ENCODE peak calls at places on chromosome 12, in six cellular contexts. U, B, E, W, F and P are unnamed samples.
A peak's percentile ranks its signal among the peaks of the same experiment; 100 is the strongest.

GRCh38 chr12:57726151-57726883 is 12.2 kb downstream of the AGAP2 start:
- DNase-seq in W (no peak), F (peak; percentile 71), B (peak; percentile 14), E (no peak), U (peak; percentile 95), P (peak; percentile 36)

GRCh38 chr12:120466560-120467315 is 2.8 kb downstream of the SRSF9 start:
- DNase-seq in U (peak; percentile 60), F (peak; percentile 27), B (no peak), W (no peak), E (no peak), P (no peak)

GRCh38 chr12:29234965-29235364 is 85.9 kb downstream of the FAR2 start:
- DNase-seq in E (no peak), U (no peak), F (no peak), B (no peak), W (no peak), P (no peak)

GRCh38 chr12:2027379-2027778 is 23.1 kb upstream of the DCP1B start:
- DNase-seq in U (no peak), B (no peak), E (no peak), F (no peak), W (no peak), P (no peak)

GRCh38 chr12:79454338-79454777 is 236.4 kb downstream of the PAWR start:
- DNase-seq in W (no peak), U (no peak), F (peak; percentile 26), B (no peak), E (no peak), P (no peak)

GRCh38 chr12:55935742-55936151 is 4.8 kb downstream of the DGKA start:
- DNase-seq in B (no peak), E (no peak), U (no peak), F (no peak), W (no peak), P (no peak)

GRCh38 chr12:122726056-122726558 is 4.5 kb downstream of the HCAR1 start:
- DNase-seq in W (no peak), B (no peak), U (no peak), E (peak; percentile 59), F (peak; percentile 69), P (no peak)

GRCh38 chr12:2825133-2825532 is 9.7 kb downstream of the NRIP2 start:
- DNase-seq in U (no peak), W (no peak), E (no peak), F (no peak), B (no peak), P (no peak)

GRCh38 chr12:30013051-30013450 is 229.3 kb upstream of the TMTC1 start:
- DNase-seq in F (no peak), B (no peak), W (no peak), U (peak; percentile 54), E (no peak), P (no peak)

GRCh38 chr12:102427542-102427923 is 52.8 kb downstream of the IGF1 start:
- DNase-seq in W (no peak), U (no peak), B (no peak), E (no peak), F (no peak), P (no peak)

GRCh38 chr12:53324779-53325538 is 3.5 kb upstream of the AAAS start:
- DNase-seq in U (peak; percentile 89), E (peak; percentile 52), F (peak; percentile 85), W (peak; percentile 95), B (peak; percentile 94), P (peak; percentile 91)

GRCh38 chr12:120698677-120699076 is 11.6 kb upstream of the UNC119B start:
- DNase-seq in F (no peak), U (no peak), B (no peak), W (no peak), E (no peak), P (no peak)

GRCh38 chr12:31536672-31537071 is 54.3 kb downstream of the DENND5B start:
- DNase-seq in B (no peak), E (no peak), F (no peak), U (no peak), W (no peak), P (no peak)

GRCh38 chr12:76318773-76319594 is 29.2 kb downstream of the BBS10 start:
- DNase-seq in W (no peak), E (no peak), U (no peak), F (no peak), B (no peak), P (no peak)

GRCh38 chr12:74454109-74454508 is 83.5 kb upstream of the ATXN7L3B start:
- DNase-seq in B (no peak), F (no peak), E (no peak), W (no peak), U (no peak), P (no peak)

GRCh38 chr12:101680240-101680639 is 17.2 kb upstream of the CHPT1 start:
- DNase-seq in U (no peak), E (no peak), F (no peak), W (no peak), B (no peak), P (no peak)

GRCh38 chr12:60194682-60195081 is 598.9 kb downstream of the SLC16A7 start:
- DNase-seq in E (no peak), F (no peak), W (no peak), U (no peak), B (no peak), P (no peak)

GRCh38 chr12:129762436-129762835 is 141.4 kb downstream of the TMEM132D start:
- DNase-seq in W (no peak), U (no peak), F (no peak), B (no peak), E (no peak), P (no peak)

GRCh38 chr12:123149828-123150272 is 1.0 kb downstream of the PITPNM2 start:
- DNase-seq in E (no peak), U (no peak), W (no peak), B (no peak), F (no peak), P (no peak)

GRCh38 chr12:38905480-38906351 is at the start of gene CPNE8:
- DNase-seq in U (no peak), B (peak; percentile 48), F (no peak), E (peak; percentile 48), W (peak; percentile 62), P (peak; percentile 36)

DNA sequence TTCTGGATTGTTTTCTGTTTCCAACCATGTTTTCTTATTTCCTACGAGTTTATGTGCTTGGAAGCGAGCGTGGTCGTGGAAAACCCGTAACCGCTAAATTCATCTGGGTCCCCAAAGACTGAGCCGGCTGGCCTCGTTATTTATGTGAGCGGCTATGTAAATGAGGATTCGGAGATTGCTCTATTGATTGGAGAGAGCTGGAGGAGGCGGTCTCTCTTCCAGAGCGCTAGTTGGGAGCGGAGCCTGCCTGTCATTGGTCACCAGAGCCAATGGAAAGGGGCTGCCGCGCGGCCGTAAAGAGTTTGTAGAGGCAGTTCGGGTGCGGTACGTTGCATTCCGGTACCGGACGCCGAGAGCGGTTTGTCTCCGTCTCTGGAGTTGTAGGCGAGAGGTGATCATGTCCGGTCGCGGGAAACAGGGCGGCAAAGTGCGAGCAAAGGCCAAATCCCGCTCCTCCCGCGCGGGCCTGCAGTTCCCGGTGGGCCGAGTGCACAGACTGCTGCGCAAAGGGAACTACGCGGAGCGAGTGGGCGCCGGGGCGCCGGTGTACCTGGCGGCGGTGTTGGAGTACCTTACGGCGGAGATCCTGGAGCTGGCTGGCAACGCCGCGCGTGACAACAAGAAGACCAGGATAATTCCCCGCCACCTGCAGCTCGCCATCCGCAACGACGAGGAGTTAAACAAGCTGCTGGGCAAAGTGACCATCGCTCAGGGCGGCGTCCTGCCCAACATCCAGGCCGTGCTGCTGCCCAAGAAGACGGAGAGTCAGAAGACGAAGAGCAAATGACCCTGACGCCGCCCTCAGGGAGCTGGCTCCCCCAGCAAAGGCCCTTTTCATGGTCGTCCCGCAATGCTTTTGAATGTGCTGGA is 29.0 kb downstream of the WBP11 start:
- DNase-seq in W (no peak), F (peak; percentile 88), B (peak; percentile 72), U (peak; percentile 91), E (peak; percentile 66), P (peak; percentile 53)
- TF ChIP-seq POLR2A in W (no peak), F (peak; percentile 86), B (peak; percentile 91), U (peak; percentile 69), E (peak; percentile 95), P (peak; percentile 87)

GRCh38 chr12:5977556-5977955 is 32.5 kb upstream of the ANO2 start:
- DNase-seq in U (no peak), E (no peak), W (no peak), F (no peak), B (no peak), P (no peak)

GRCh38 chr12:5976711-5977110 is 31.7 kb upstream of the ANO2 start:
- DNase-seq in E (no peak), U (no peak), W (no peak), F (no peak), B (no peak), P (no peak)

GRCh38 chr12:5969974-5970690 is 25.1 kb upstream of the ANO2 start:
- DNase-seq in E (no peak), B (no peak), U (no peak), F (no peak), W (no peak), P (no peak)

GRCh38 chr12:5971194-5971850 is 26.3 kb upstream of the ANO2 start:
- DNase-seq in B (no peak), F (no peak), W (no peak), E (no peak), U (no peak), P (no peak)

DNA sequence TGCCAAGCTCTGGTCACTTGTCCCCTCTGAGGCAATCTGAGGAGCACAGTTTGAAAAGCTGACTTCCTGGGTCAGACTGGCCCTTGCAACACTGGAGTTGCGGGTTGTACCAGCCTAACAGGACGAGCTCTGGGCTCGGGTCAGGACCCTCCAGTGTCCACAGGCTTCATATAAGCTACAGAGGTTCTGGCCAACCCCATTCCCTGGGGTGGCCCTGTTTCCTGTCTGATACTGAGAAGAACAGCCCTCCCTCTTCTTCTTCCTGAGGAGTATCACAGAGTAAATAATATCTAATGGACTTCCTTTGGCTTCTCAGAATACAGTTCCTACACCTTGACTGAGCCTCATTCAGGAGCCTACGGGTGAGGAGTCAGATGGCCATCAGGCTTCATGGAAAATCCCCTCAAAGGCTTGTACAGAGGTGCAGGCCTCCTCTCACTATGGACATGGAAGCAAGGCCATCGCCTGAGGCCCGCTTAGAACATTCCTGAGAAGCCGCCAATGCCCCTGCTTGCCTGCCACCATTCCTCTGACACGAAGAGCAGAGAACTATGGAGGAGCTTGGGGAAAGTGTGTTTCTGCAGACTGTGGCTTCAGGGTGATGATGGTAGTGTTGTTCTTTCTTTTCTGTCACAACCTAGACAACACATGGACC is 28.5 kb upstream of the ANO2 start:
- DNase-seq in B (no peak), E (no peak), F (no peak), W (no peak), U (no peak), P (no peak)
- TF ChIP-seq TAF1 in B (no peak), E (no peak), F (no peak), W (no peak), U (no peak), P (no peak)

GRCh38 chr12:64759035-64759894 is at the start of gene GNS:
- DNase-seq in U (peak; percentile 99), F (peak; percentile 77), B (peak; percentile 90), W (peak; percentile 96), E (peak; percentile 85), P (peak; percentile 86)
- TF ChIP-seq POLR2A in U (no peak), F (peak; percentile 79), B (peak; percentile 62), W (peak; percentile 74), E (peak; percentile 81), P (no peak)

DNA sequence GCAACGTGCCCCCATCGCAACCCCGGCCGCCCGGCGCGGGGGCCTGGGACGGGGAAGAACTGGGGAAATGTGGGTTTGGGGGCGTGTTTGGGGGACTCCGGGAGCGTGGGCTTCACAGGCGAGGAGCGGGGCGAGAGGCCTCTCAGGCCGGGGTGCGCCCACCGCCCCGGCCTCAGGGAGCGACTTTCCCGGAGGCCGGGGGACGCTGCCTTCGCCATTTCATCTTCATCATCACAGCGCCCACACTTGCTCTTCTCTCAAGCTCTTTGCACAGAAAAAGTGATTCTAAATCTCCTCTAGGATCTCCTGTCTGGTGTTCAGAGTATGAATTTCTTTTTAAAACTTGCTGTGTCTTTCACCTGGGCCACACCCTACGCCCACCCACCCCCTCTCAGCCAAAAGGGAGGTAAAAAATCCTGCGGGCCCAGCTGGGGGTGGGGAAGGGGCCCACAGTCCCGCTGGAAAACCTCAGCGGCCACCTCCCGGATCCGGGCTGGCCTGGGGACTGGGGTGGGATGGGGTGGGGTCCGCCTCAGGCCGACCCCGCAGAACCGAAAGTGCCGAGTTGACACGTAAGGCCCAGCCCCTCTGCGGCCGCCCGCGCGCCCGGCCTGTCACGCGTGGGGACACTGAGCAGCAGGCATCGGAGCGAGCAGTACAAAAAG is 7.4 kb downstream of the CDKN1B start:
- DNase-seq in F (no peak), U (peak; percentile 61), E (no peak), B (no peak), W (peak; percentile 38), P (no peak)
- TF ChIP-seq TAF1 in F (no peak), U (no peak), E (no peak), B (no peak), W (no peak), P (no peak)